ENCODE peak calls at places on chromosomes 7 and 10, in five cellular contexts. One of them, this sample, is unnamed.
A peak's percentile ranks its signal among the peaks of the same experiment; 100 is the strongest.

GRCh38 chr7:109335951-109336350 is 766.3 kb downstream of the DNAJB9 start:
- DNase-seq in Peyer's patch: no peak
- DNase-seq in EL: no peak
- DNase-seq in transverse colon: no peak
- DNase-seq in SW480: no peak
- DNase-seq in this sample: no peak

GRCh38 chr10:95388539-95388938 is 97.7 kb upstream of the PDLIM1 start:
- DNase-seq in Peyer's patch: no peak
- DNase-seq in EL: no peak
- DNase-seq in transverse colon: no peak
- DNase-seq in SW480: no peak
- DNase-seq in this sample: peak; percentile 38

GRCh38 chr7:54722026-54722425 is 37.0 kb downstream of the SEC61G start:
- DNase-seq in Peyer's patch: no peak
- DNase-seq in EL: no peak
- DNase-seq in transverse colon: no peak
- DNase-seq in SW480: peak; percentile 46
- DNase-seq in this sample: no peak

GRCh38 chr7:1940402-1940786 is 270.3 kb downstream of the ELFN1 start:
- DNase-seq in Peyer's patch: peak; percentile 95
- DNase-seq in EL: peak; percentile 68
- DNase-seq in transverse colon: peak; percentile 79
- DNase-seq in SW480: peak; percentile 89
- DNase-seq in this sample: peak; percentile 74

GRCh38 chr10:24814568-24815313 is 91.1 kb upstream of the ARHGAP21 start:
- DNase-seq in Peyer's patch: no peak
- DNase-seq in EL: peak; percentile 67
- DNase-seq in transverse colon: no peak
- DNase-seq in SW480: no peak
- DNase-seq in this sample: peak; percentile 27

GRCh38 chr7:50681451-50682045 is 101.1 kb downstream of the GRB10 start:
- DNase-seq in Peyer's patch: no peak
- DNase-seq in EL: no peak
- DNase-seq in transverse colon: no peak
- DNase-seq in SW480: no peak
- DNase-seq in this sample: no peak

GRCh38 chr7:93817004-93817403 is 73.5 kb downstream of the TFPI2 start:
- DNase-seq in Peyer's patch: no peak
- DNase-seq in EL: no peak
- DNase-seq in transverse colon: no peak
- DNase-seq in SW480: no peak
- DNase-seq in this sample: no peak

GRCh38 chr10:60606343-60607080 is 171.8 kb upstream of the CDK1 start:
- DNase-seq in Peyer's patch: no peak
- DNase-seq in EL: peak; percentile 3
- DNase-seq in transverse colon: no peak
- DNase-seq in SW480: no peak
- DNase-seq in this sample: no peak

GRCh38 chr7:91876391-91877133 is 3.9 kb downstream of the MTERF1 start:
- DNase-seq in Peyer's patch: no peak
- DNase-seq in EL: no peak
- DNase-seq in transverse colon: no peak
- DNase-seq in SW480: no peak
- DNase-seq in this sample: no peak

GRCh38 chr10:8061274-8062211 is 7.1 kb downstream of the GATA3 start:
- DNase-seq in Peyer's patch: peak; percentile 73
- DNase-seq in EL: no peak
- DNase-seq in transverse colon: no peak
- DNase-seq in SW480: no peak
- DNase-seq in this sample: no peak

GRCh38 chr10:98246911-98247820 is 20.8 kb downstream of the LOXL4 start:
- DNase-seq in Peyer's patch: no peak
- DNase-seq in EL: no peak
- DNase-seq in transverse colon: no peak
- DNase-seq in SW480: peak; percentile 83
- DNase-seq in this sample: no peak

GRCh38 chr10:106872176-106872575 is 292.3 kb downstream of the SORCS1 start:
- DNase-seq in Peyer's patch: no peak
- DNase-seq in EL: no peak
- DNase-seq in transverse colon: no peak
- DNase-seq in SW480: no peak
- DNase-seq in this sample: no peak

GRCh38 chr7:25653412-25653811 is 425.1 kb upstream of the NPVF start:
- DNase-seq in Peyer's patch: no peak
- DNase-seq in EL: no peak
- DNase-seq in transverse colon: no peak
- DNase-seq in SW480: no peak
- DNase-seq in this sample: no peak

GRCh38 chr10:76382381-76382851 is 951.0 kb downstream of the LRMDA start:
- DNase-seq in Peyer's patch: no peak
- DNase-seq in EL: peak; percentile 90
- DNase-seq in transverse colon: no peak
- DNase-seq in SW480: no peak
- DNase-seq in this sample: no peak

GRCh38 chr10:129863231-129863663 is 100.8 kb downstream of the EBF3 start:
- DNase-seq in Peyer's patch: no peak
- DNase-seq in EL: no peak
- DNase-seq in transverse colon: no peak
- DNase-seq in SW480: no peak
- DNase-seq in this sample: no peak

GRCh38 chr7:45593121-45593541 is 19.0 kb downstream of the ADCY1 start:
- DNase-seq in Peyer's patch: no peak
- DNase-seq in EL: no peak
- DNase-seq in transverse colon: no peak
- DNase-seq in SW480: no peak
- DNase-seq in this sample: no peak

GRCh38 chr10:132562916-132563456 is 25.4 kb downstream of the INPP5A start:
- DNase-seq in Peyer's patch: no peak
- DNase-seq in EL: no peak
- DNase-seq in transverse colon: no peak
- DNase-seq in SW480: no peak
- DNase-seq in this sample: no peak

GRCh38 chr7:83055197-83055596 is 107.5 kb downstream of the PCLO start:
- DNase-seq in Peyer's patch: no peak
- DNase-seq in EL: no peak
- DNase-seq in transverse colon: no peak
- DNase-seq in SW480: no peak
- DNase-seq in this sample: no peak

GRCh38 chr10:10623958-10624590 is 393.6 kb upstream of the CELF2 start:
- DNase-seq in Peyer's patch: no peak
- DNase-seq in EL: no peak
- DNase-seq in transverse colon: no peak
- DNase-seq in SW480: no peak
- DNase-seq in this sample: no peak

GRCh38 chr7:13602036-13602435 is 387.4 kb downstream of the ETV1 start:
- DNase-seq in Peyer's patch: no peak
- DNase-seq in EL: no peak
- DNase-seq in transverse colon: no peak
- DNase-seq in SW480: no peak
- DNase-seq in this sample: no peak

GRCh38 chr10:48287417-48288391 is 13.2 kb upstream of the FRMPD2 start:
- DNase-seq in Peyer's patch: no peak
- DNase-seq in EL: no peak
- DNase-seq in transverse colon: no peak
- DNase-seq in SW480: no peak
- DNase-seq in this sample: peak; percentile 24

GRCh38 chr10:59227136-59227673 is 50.8 kb downstream of the PHYHIPL start:
- DNase-seq in Peyer's patch: no peak
- DNase-seq in EL: no peak
- DNase-seq in transverse colon: no peak
- DNase-seq in SW480: no peak
- DNase-seq in this sample: no peak

This sample was measured in adrenal gland.